ENCODE peak calls at places on chromosomes 2 and 18, in ten cellular contexts. Z is H9, S is AG09309, W is transverse colon, I is astrocyte of the spinal cord, H is OCI-LY7, M is astrocyte, Q is endothelial cell of umbilical vein, G is breast epithelium, Y is psoas muscle. F is an unnamed sample.

GRCh38 chr2:180124273-180124881 is 117.3 kb upstream of the CWC22 start:
- DNase-seq in Z (peak), S (peak), W (no peak), I (peak), H (peak), M (peak), Q (peak), G (no peak), Y (no peak), F (peak)

GRCh38 chr2:112165296-112165695 is 27.1 kb downstream of the FBLN7 start:
- DNase-seq in Z (peak), S (no peak), W (no peak), I (no peak), H (no peak), M (no peak), Q (no peak), G (no peak), Y (no peak), F (no peak)

GRCh38 chr2:210593166-210593565 is 36.8 kb downstream of the CPS1 start:
- DNase-seq in Z (no peak), S (no peak), W (no peak), I (peak), H (no peak), M (peak), Q (no peak), G (no peak), Y (no peak), F (no peak)

GRCh38 chr2:71640459-71640858 is 187.1 kb downstream of the DYSF start:
- DNase-seq in Z (no peak), S (no peak), W (no peak), I (no peak), H (no peak), M (no peak), Q (no peak), G (no peak), Y (no peak), F (no peak)

GRCh38 chr2:201151127-201152074 is 31.5 kb upstream of the CASP10 start:
- DNase-seq in Z (no peak), S (peak), W (no peak), I (peak), H (no peak), M (peak), Q (peak), G (no peak), Y (no peak), F (peak)

GRCh38 chr2:2662037-2662846 is 331.2 kb upstream of the MYT1L start:
- DNase-seq in Z (no peak), S (no peak), W (peak), I (peak), H (no peak), M (no peak), Q (no peak), G (no peak), Y (peak), F (no peak)

GRCh38 chr2:164625378-164625971 is 4.2 kb upstream of the GRB14 start:
- DNase-seq in Z (no peak), S (peak), W (no peak), I (peak), H (no peak), M (peak), Q (peak), G (no peak), Y (no peak), F (no peak)

GRCh38 chr2:32553829-32554432 is 73.9 kb upstream of the TTC27 start:
- DNase-seq in Z (no peak), S (peak), W (no peak), I (peak), H (peak), M (peak), Q (peak), G (no peak), Y (no peak), F (peak)

GRCh38 chr2:234288974-234289455 is 207.9 kb downstream of the ARL4C start:
- DNase-seq in Z (peak), S (no peak), W (peak), I (peak), H (peak), M (peak), Q (peak), G (peak), Y (peak), F (peak)

GRCh38 chr18:61948842-61949438 is 56.1 kb upstream of the RNF152 start:
- DNase-seq in Z (no peak), S (no peak), W (no peak), I (peak), H (no peak), M (no peak), Q (no peak), G (no peak), Y (no peak), F (no peak)

GRCh38 chr2:238274152-238274865 is 14.1 kb downstream of the PER2 start:
- DNase-seq in Z (no peak), S (no peak), W (peak), I (no peak), H (no peak), M (no peak), Q (no peak), G (no peak), Y (peak), F (no peak)

GRCh38 chr18:5961828-5962150 is 66.5 kb upstream of the TMEM200C start:
- DNase-seq in Z (no peak), S (no peak), W (no peak), I (no peak), H (no peak), M (no peak), Q (no peak), G (no peak), Y (no peak), F (no peak)

GRCh38 chr2:98809878-98810587 is 79.1 kb upstream of the MGAT4A start:
- DNase-seq in Z (no peak), S (no peak), W (no peak), I (no peak), H (no peak), M (no peak), Q (no peak), G (no peak), Y (no peak), F (no peak)

GRCh38 chr2:154240921-154241379 is 369.2 kb downstream of the GALNT13 start:
- DNase-seq in Z (peak), S (no peak), W (no peak), I (no peak), H (no peak), M (no peak), Q (no peak), G (no peak), Y (peak), F (no peak)

GRCh38 chr18:37568671-37569070 is 3.1 kb upstream of the CELF4 start:
- DNase-seq in Z (peak), S (no peak), W (no peak), I (no peak), H (no peak), M (no peak), Q (no peak), G (no peak), Y (no peak), F (no peak)

GRCh38 chr2:110095994-110096633 is 19.5 kb downstream of the MALL start:
- DNase-seq in Z (peak), S (no peak), W (no peak), I (no peak), H (no peak), M (no peak), Q (no peak), G (no peak), Y (no peak), F (no peak)

GRCh38 chr2:230865324-230865765 is 603 bp downstream of the ITM2C start:
- DNase-seq in Z (no peak), S (no peak), W (peak), I (no peak), H (no peak), M (no peak), Q (no peak), G (no peak), Y (no peak), F (no peak)

GRCh38 chr18:45231606-45232005 is 383.7 kb upstream of the SLC14A2 start:
- DNase-seq in Z (no peak), S (no peak), W (no peak), I (no peak), H (no peak), M (peak), Q (no peak), G (no peak), Y (no peak), F (no peak)

GRCh38 chr2:176130153-176130916 is 830 bp downstream of the HOXD8 start:
- DNase-seq in Z (peak), S (no peak), W (peak), I (peak), H (no peak), M (no peak), Q (peak), G (no peak), Y (peak), F (no peak)

GRCh38 chr2:164785447-164785846 is 56.2 kb downstream of the COBLL1 start:
- DNase-seq in Z (no peak), S (no peak), W (no peak), I (peak), H (no peak), M (peak), Q (peak), G (no peak), Y (no peak), F (no peak)

GRCh38 chr18:43664487-43665008 is 387.3 kb upstream of the SYT4 start:
- DNase-seq in Z (no peak), S (no peak), W (no peak), I (peak), H (no peak), M (peak), Q (no peak), G (no peak), Y (no peak), F (no peak)

GRCh38 chr2:64918220-64918886 is 70.8 kb upstream of the SLC1A4 start:
- DNase-seq in Z (peak), S (no peak), W (no peak), I (no peak), H (no peak), M (no peak), Q (no peak), G (no peak), Y (no peak), F (no peak)

GRCh38 chr2:223815186-223815883 is 22.0 kb downstream of the AP1S3 start:
- DNase-seq in Z (no peak), S (peak), W (no peak), I (peak), H (no peak), M (peak), Q (peak), G (no peak), Y (no peak), F (no peak)

GRCh38 chr18:59898609-59899297 is 1.0 kb upstream of the PMAIP1 start:
- DNase-seq in Z (peak), S (no peak), W (no peak), I (no peak), H (no peak), M (peak), Q (no peak), G (no peak), Y (no peak), F (peak)

GRCh38 chr2:44016282-44016681 is 20.5 kb upstream of the LRPPRC start:
- DNase-seq in Z (peak), S (no peak), W (peak), I (peak), H (peak), M (peak), Q (peak), G (no peak), Y (peak), F (peak)

GRCh38 chr2:122136071-122136470 is 380.6 kb downstream of the TSN start:
- DNase-seq in Z (peak), S (no peak), W (no peak), I (no peak), H (peak), M (no peak), Q (no peak), G (no peak), Y (no peak), F (peak)

GRCh38 chr2:135799738-135800137 is 37.2 kb downstream of the LCT start:
- DNase-seq in Z (no peak), S (no peak), W (no peak), I (no peak), H (no peak), M (no peak), Q (no peak), G (no peak), Y (no peak), F (no peak)
- TF ChIP-seq CTCF in Z (peak), S (no peak), W (no peak), I (no peak), H (peak), M (no peak), Q (no peak), G (no peak), Y (no peak), F (no peak)

DNA sequence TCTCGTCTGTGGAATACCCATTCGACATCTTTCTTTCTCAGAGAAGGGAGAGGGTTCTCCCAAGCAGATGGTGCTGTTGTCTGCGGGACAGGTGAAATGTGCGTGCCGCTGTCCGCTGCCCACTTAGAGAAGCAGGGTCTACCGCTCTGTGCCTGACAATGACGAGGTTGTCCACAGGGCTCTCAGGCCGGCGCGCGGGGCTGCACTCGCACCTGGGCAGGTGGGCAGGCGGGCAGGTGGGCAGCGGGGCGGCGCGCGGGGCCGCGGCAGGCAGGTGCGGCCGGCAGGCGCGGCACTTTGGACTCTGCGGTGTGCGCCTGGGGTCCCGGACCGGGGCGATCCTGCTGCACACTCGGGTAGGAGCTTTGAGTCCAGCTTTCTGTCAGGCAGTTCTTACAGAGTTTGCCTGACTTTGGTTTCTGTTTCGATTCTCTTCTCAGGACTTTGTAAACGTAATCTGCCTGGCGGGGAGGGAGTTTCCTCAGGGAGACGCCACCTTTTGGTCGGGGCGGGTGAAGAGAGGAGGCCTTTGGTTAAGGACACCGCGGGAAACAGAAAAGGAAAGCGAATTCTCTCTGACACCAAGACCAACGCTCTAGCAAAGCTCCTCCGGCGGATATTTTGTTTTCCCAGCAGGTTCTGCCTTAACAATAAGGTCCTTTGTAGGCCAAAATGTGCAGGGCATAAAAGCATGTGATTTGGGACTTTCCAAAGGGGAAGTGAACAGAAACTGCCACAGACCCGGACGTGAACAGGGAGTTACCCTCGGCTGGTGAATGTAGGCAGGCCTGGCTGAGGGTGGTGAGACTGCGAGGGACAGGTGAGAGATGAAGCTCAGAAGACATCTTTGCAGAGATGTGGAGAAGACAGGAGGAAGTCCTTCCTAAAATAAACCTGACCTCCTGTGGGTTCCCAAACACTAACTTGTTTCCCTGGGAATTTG is at the start of gene IFIH1:
- DNase-seq in Z (peak), S (peak), W (peak), I (peak), H (peak), M (peak), Q (peak), G (peak), Y (peak), F (peak)
- TF ChIP-seq CTCF in Z (peak), S (peak), W (no peak), I (peak), H (peak), M (peak), Q (peak), G (no peak), Y (peak), F (peak)

DNA sequence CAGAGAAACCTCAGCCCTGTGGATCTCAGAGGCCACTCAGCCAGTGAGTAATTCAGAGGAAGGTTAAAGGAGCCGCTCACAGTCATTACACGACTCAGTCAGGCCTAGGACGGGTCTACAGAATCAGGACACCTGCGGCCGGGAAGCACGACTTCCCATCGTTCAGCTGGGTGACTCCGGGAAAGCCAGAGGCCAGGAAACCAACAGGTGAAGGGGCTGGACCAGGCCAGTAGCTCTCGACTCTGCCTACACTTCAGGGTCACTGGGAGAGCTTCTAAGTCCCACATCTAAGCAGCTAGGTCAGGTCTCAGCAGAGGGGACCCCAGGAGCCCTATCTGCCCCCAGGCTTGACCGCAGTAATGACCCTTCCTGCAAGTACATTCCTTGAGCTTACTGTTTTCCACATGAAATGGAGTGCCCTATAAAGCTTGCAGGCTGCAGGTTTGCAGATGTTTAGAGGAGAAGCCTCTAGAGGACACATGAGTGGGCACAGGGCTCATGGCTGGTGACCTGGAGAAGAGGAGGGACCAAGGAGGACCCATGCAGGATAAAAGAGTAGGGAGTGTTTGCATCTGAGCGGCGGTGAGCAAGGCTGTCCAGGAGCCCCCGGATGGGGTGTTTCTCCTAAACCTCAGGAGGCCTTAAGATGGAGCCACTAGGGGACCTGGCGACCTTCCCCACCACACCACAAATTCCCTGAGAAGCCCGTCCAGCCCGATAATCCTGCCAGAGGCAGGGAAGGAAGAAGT is 9.5 kb downstream of the DIPK1C start:
- DNase-seq in Z (no peak), S (no peak), W (no peak), I (no peak), H (no peak), M (no peak), Q (no peak), G (no peak), Y (no peak), F (no peak)
- TF ChIP-seq CTCF in Z (no peak), S (no peak), W (no peak), I (no peak), H (no peak), M (no peak), Q (no peak), G (no peak), Y (no peak), F (no peak)

GRCh38 chr2:148507970-148508369 is 136.6 kb upstream of the EPC2 start:
- DNase-seq in Z (peak), S (no peak), W (no peak), I (no peak), H (no peak), M (no peak), Q (no peak), G (no peak), Y (no peak), F (no peak)

GRCh38 chr2:148513425-148513824 is 131.1 kb upstream of the EPC2 start:
- DNase-seq in Z (no peak), S (no peak), W (no peak), I (no peak), H (no peak), M (no peak), Q (no peak), G (no peak), Y (no peak), F (no peak)

GRCh38 chr2:148511883-148512282 is 132.7 kb upstream of the EPC2 start:
- DNase-seq in Z (no peak), S (no peak), W (no peak), I (no peak), H (no peak), M (no peak), Q (no peak), G (no peak), Y (no peak), F (no peak)

GRCh38 chr2:148509703-148510036 is 134.9 kb upstream of the EPC2 start:
- DNase-seq in Z (no peak), S (no peak), W (no peak), I (no peak), H (no peak), M (no peak), Q (no peak), G (no peak), Y (no peak), F (no peak)

GRCh38 chr2:148508878-148509702 is 135.5 kb upstream of the EPC2 start:
- DNase-seq in Z (peak), S (peak), W (peak), I (peak), H (peak), M (peak), Q (peak), G (peak), Y (peak), F (peak)
- TF ChIP-seq CTCF in Z (peak), S (peak), W (peak), I (peak), H (peak), M (peak), Q (peak), G (peak), Y (peak), F (peak)

DNA sequence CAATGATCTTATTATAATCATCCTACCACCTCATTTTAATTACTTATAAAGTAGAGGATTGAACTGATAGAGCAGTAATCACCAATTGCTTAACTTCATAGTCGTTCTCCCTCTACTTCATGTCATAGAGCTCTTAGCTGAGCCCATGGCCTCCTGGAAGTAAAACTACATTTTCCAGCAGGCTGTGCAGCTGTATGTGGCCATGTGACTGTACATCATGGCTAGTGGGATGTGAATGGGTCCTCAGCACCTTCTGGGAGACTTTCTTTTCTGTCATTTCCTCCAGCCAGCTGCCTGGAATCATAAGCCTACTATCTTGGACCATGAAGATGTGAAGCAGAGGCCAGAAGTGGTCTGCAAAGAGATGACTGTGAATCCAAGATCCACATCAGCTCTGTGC is 128.7 kb upstream of the SKOR2 start:
- DNase-seq in Z (no peak), S (no peak), W (no peak), I (no peak), H (no peak), M (no peak), Q (no peak), G (no peak), Y (no peak), F (no peak)
- TF ChIP-seq CTCF in Z (no peak), S (no peak), W (no peak), I (no peak), H (no peak), M (no peak), Q (no peak), G (no peak), Y (no peak), F (no peak)

GRCh38 chr18:57087985-57088384 is 58.9 kb upstream of the BOD1L2 start:
- DNase-seq in Z (no peak), S (no peak), W (peak), I (no peak), H (no peak), M (no peak), Q (no peak), G (no peak), Y (no peak), F (no peak)

GRCh38 chr18:57094199-57094598 is 52.7 kb upstream of the BOD1L2 start:
- DNase-seq in Z (no peak), S (no peak), W (no peak), I (no peak), H (no peak), M (no peak), Q (no peak), G (no peak), Y (no peak), F (no peak)

GRCh38 chr18:57095884-57096283 is 51.0 kb upstream of the BOD1L2 start:
- DNase-seq in Z (peak), S (no peak), W (no peak), I (peak), H (no peak), M (no peak), Q (peak), G (no peak), Y (no peak), F (no peak)

GRCh38 chr18:57088883-57089282 is 58.0 kb upstream of the BOD1L2 start:
- DNase-seq in Z (no peak), S (no peak), W (no peak), I (no peak), H (peak), M (no peak), Q (no peak), G (no peak), Y (no peak), F (no peak)

DNA sequence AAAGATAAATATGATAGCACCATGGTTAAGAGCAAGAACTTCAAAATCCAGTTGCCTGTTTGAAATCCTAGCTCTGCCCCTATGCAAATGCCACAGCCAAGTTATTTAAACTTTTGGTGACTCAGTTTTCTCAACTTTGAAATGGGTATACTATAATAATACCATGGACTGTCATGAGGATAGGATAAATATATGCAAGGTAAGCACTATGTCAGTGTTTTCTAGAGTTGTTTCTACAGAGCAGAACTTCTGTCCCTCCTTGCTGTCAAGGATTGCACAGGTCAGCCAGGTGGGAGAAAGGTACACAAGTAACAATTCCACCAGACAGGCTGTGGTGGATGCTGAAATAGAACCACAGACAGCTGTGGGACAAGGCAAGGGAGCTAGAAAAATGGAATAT is 55.7 kb upstream of the BOD1L2 start:
- DNase-seq in Z (no peak), S (no peak), W (no peak), I (no peak), H (no peak), M (no peak), Q (no peak), G (no peak), Y (no peak), F (no peak)
- TF ChIP-seq CTCF in Z (no peak), S (no peak), W (no peak), I (no peak), H (no peak), M (no peak), Q (no peak), G (no peak), Y (no peak), F (no peak)

F was measured in GM10248.